ENCODE peak calls at places on chromosomes 6 and 20, in five cellular contexts. J is CD8-positive, alpha-beta T cell; K is CD4-positive, alpha-beta T cell; Q is dorsolateral prefrontal cortex; U is heart left ventricle. Z is an unnamed sample.
A peak's percentile ranks its signal among the peaks of the same experiment; 100 is the strongest.

GRCh38 chr6:96014846-96015245 is 928 bp upstream of the FUT9 start:
- DNase-seq in Q (no peak), K (no peak), U (no peak), J (no peak), Z (no peak)

GRCh38 chr6:89936177-89936576 is 41.9 kb downstream of the GJA10 start:
- DNase-seq in Q (no peak), U (no peak), J (no peak), K (no peak), Z (no peak)

GRCh38 chr6:26240981-26241770 is 123.8 kb upstream of the BTN3A2 start:
- DNase-seq in J (peak; percentile 77), Q (no peak), U (no peak), K (peak; percentile 51), Z (no peak)

GRCh38 chr20:62156592-62157386 is 13.2 kb downstream of the SS18L1 start:
- DNase-seq in K (peak; percentile 61), U (peak; percentile 79), J (peak; percentile 79), Q (peak; percentile 50), Z (peak; percentile 87)

GRCh38 chr6:148263010-148263409 is 79.6 kb upstream of the SASH1 start:
- DNase-seq in J (no peak), U (no peak), K (no peak), Q (no peak), Z (no peak)

GRCh38 chr6:47362857-47363461 is 53.3 kb upstream of the TNFRSF21 start:
- DNase-seq in Q (no peak), J (no peak), K (no peak), U (no peak), Z (no peak)

GRCh38 chr6:2296781-2297180 is 51.4 kb upstream of the GMDS start:
- DNase-seq in K (no peak), U (no peak), J (no peak), Q (no peak), Z (no peak)

GRCh38 chr20:36745234-36745926 is 510 bp downstream of the NDRG3 start:
- DNase-seq in J (no peak), U (peak; percentile 68), K (no peak), Q (no peak), Z (no peak)

GRCh38 chr6:90619221-90619620 is 32.3 kb upstream of the MAP3K7 start:
- DNase-seq in U (no peak), Q (no peak), J (no peak), K (no peak), Z (no peak)

GRCh38 chr6:83696674-83697073 is 12.2 kb downstream of the SNAP91 start:
- DNase-seq in K (no peak), Q (no peak), U (no peak), J (no peak), Z (no peak)

GRCh38 chr20:3673551-3674070 is 8.2 kb downstream of the ADAM33 start:
- DNase-seq in U (peak; percentile 66), Q (no peak), K (no peak), J (no peak), Z (no peak)

GRCh38 chr6:11218827-11219826 is 13.3 kb downstream of the NEDD9 start:
- DNase-seq in K (no peak), Q (no peak), J (no peak), U (no peak), Z (no peak)

GRCh38 chr6:30131947-30132497 is 3.9 kb upstream of the TRIM40 start:
- DNase-seq in Q (no peak), K (no peak), U (no peak), J (no peak), Z (no peak)

GRCh38 chr20:63009044-63009961 is 2.5 kb upstream of the BHLHE23 start:
- DNase-seq in U (peak; percentile 87), K (peak; percentile 67), J (peak; percentile 78), Q (peak; percentile 61), Z (peak; percentile 98)

GRCh38 chr6:153063936-153064335 is 61.4 kb upstream of the MTRF1L start:
- DNase-seq in Q (no peak), J (no peak), U (no peak), K (no peak), Z (no peak)

GRCh38 chr6:158536891-158537798 is 22.7 kb upstream of the TMEM181 start:
- DNase-seq in Q (peak; percentile 56), J (no peak), K (no peak), U (peak; percentile 63), Z (peak; percentile 45)

GRCh38 chr6:125867483-125867935 is 76.7 kb downstream of the NCOA7 start:
- DNase-seq in J (no peak), Q (no peak), U (no peak), K (no peak), Z (no peak)

GRCh38 chr6:73290435-73290834 is 27.4 kb upstream of the KHDC1 start:
- DNase-seq in J (no peak), U (no peak), Q (no peak), K (no peak), Z (no peak)

GRCh38 chr6:73610444-73611275 is 43.1 kb downstream of the SLC17A5 start:
- DNase-seq in Q (no peak), J (no peak), K (no peak), U (no peak), Z (no peak)

GRCh38 chr6:25172819-25173218 is 106.4 kb upstream of the CARMIL1 start:
- DNase-seq in U (no peak), Q (no peak), J (no peak), K (no peak), Z (no peak)

GRCh38 chr6:170295519-170296422 is 4.9 kb upstream of the DLL1 start:
- DNase-seq in U (no peak), Q (no peak), J (peak; percentile 39), K (no peak), Z (no peak)

GRCh38 chr6:165508321-165508889 is 154.6 kb downstream of the PDE10A start:
- DNase-seq in K (no peak), Q (no peak), J (no peak), U (no peak), Z (no peak)

GRCh38 chr6:166341464-166341863 is 881 bp downstream of the SFT2D1 start:
- DNase-seq in J (peak; percentile 30), K (no peak), U (no peak), Q (no peak), Z (no peak)

GRCh38 chr6:107806675-107807074 is 17.4 kb downstream of the SCML4 start:
- DNase-seq in K (no peak), J (no peak), U (no peak), Q (no peak), Z (no peak)

GRCh38 chr6:163756079-163756478 is 341.6 kb downstream of the QKI start:
- DNase-seq in U (no peak), K (no peak), J (no peak), Q (no peak), Z (no peak)

GRCh38 chr6:32082951-32083350 is 26.2 kb downstream of the TNXB start:
- DNase-seq in J (no peak), K (no peak), Q (no peak), U (no peak), Z (no peak)

GRCh38 chr6:158879180-158879579 is 60.0 kb upstream of the EZR start:
- DNase-seq in U (no peak), K (no peak), J (no peak), Q (no peak), Z (no peak)

GRCh38 chr6:71082033-71082620 is 125.3 kb upstream of the B3GAT2 start:
- DNase-seq in Q (no peak), K (no peak), U (no peak), J (no peak), Z (no peak)

GRCh38 chr6:53044071-53044470 is 21.1 kb upstream of the FBXO9 start:
- DNase-seq in K (no peak), U (no peak), J (no peak), Q (no peak), Z (no peak)

DNA sequence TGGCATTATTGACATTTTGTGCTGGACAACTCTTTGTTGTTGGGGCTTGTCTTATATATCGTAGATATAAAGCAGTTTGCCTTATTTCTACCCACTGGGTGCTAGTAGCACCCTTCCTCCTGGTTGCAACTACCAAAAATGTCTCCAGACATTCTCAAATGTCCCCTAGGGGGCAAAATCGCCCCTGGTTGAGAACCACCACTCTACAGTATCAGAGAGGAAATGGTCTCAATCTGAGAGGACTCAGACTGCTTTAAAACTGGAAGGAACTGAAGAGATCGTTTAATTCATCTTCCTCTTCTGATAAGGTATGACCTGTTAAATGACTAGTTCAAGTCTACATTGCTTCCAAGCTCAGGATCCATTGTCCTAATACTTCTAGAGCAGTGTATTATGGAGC is 14.9 kb downstream of the SH3BGRL2 start:
- DNase-seq in J (no peak), Q (no peak), K (no peak), U (no peak), Z (no peak)
- TF ChIP-seq CTCF in J (peak; percentile 27), Q (no peak), K (peak; percentile 52), U (no peak), Z (peak; percentile 7)

GRCh38 chr6:19322691-19323470 is 514.3 kb upstream of the ID4 start:
- DNase-seq in K (no peak), J (no peak), Q (no peak), U (no peak), Z (no peak)
- TF ChIP-seq CTCF in K (no peak), J (no peak), Q (no peak), U (no peak), Z (no peak)

GRCh38 chr6:42401605-42401935 is 50.2 kb downstream of the TRERF1 start:
- DNase-seq in U (no peak), Q (no peak), K (no peak), J (no peak), Z (no peak)
- TF ChIP-seq CTCF in U (no peak), Q (no peak), K (no peak), J (no peak), Z (no peak)

DNA sequence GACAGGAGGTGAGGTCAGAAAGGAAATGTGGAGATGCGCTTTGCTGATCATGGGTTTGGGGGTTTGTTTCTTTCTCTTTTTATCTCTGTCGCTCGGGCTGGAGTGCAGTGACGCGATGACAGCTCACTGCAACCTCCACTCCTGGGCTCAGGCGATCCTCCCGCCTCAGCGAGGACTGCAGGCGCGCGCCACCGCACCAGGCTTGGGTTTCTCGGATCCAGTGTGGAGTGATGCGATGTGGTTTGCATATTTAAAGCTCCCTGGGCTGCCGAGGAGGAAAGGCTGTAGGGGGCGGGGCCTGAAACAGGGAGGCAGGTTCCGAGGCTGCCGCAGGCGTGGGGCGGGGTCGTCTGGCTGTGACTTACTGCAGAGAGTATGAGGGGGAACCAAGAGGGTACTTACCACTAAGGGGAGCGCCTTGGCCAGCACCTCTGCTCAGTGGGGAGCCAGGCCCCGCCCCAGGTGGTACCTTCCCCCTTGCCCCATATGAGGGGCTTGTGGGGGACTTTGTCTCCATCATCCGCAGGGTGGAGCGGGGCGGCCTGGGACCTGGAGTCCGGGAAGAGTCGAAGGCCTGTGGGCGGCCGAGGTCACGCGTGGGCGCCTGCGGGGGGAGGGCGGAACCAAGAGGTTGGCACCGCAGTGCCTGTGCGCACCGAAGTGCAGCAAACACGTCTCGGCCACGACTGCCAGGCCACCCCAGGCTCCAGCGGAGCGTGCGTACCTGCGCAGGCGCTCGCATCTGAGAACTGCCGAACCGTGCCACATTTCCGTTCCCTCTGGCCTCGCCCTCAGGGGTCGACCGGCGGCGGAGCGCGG is 12.7 kb upstream of the BAK1 start:
- DNase-seq in U (no peak), K (peak; percentile 60), Q (peak; percentile 44), J (peak; percentile 69), Z (no peak)
- TF ChIP-seq CTCF in U (no peak), K (no peak), Q (no peak), J (no peak), Z (no peak)

Z was measured in D721Med.